ENCODE peak calls at places on chromosomes 4 and X, in eight cellular contexts. J is stomach, A is tibial artery, R is fibroblast of pulmonary artery, C is GM12864, V is WERI-Rb-1, L is WTC11, F is A549. K is an unnamed sample.
A peak's percentile ranks its signal among the peaks of the same experiment; 100 is the strongest.

GRCh38 chrX:102154900-102155805 is 624 bp downstream of the BEX5 start:
- DNase-seq in J (peak; percentile 25), A (no peak), R (no peak), C (no peak), V (no peak), L (no peak), F (no peak), K (no peak)

GRCh38 chr4:102593147-102593546 is 92.0 kb downstream of the NFKB1 start:
- DNase-seq in J (no peak), A (no peak), R (no peak), C (no peak), V (no peak), L (no peak), F (no peak), K (no peak)

GRCh38 chrX:141278306-141278705 is 36.0 kb upstream of the SPANXC start:
- DNase-seq in J (no peak), A (no peak), R (peak; percentile 35), C (no peak), V (peak; percentile 13), L (peak; percentile 7), F (no peak), K (no peak)

GRCh38 chrX:18252644-18253359 is 32.1 kb upstream of the BEND2 start:
- DNase-seq in J (no peak), A (no peak), R (peak; percentile 30), C (no peak), V (no peak), L (no peak), F (no peak), K (no peak)

GRCh38 chrX:85569691-85570090 is 190.2 kb upstream of the POF1B start:
- DNase-seq in J (no peak), A (no peak), R (no peak), C (no peak), V (no peak), L (no peak), F (no peak), K (no peak)

GRCh38 chrX:131264665-131265064 is 24.4 kb downstream of the IGSF1 start:
- DNase-seq in J (no peak), A (no peak), R (no peak), C (no peak), V (no peak), L (no peak), F (no peak), K (no peak)

GRCh38 chrX:48101443-48101842 is 29.0 kb upstream of the SPACA5B start:
- DNase-seq in J (no peak), A (no peak), R (no peak), C (no peak), V (no peak), L (no peak), F (no peak), K (no peak)

GRCh38 chrX:21745756-21746155 is 12.2 kb downstream of the SMPX start:
- DNase-seq in J (peak; percentile 36), A (no peak), R (peak; percentile 39), C (no peak), V (peak; percentile 51), L (peak; percentile 25), F (peak; percentile 8), K (no peak)

GRCh38 chrX:19776753-19777152 is 110.6 kb downstream of the SH3KBP1 start:
- DNase-seq in J (no peak), A (no peak), R (no peak), C (no peak), V (no peak), L (no peak), F (no peak), K (peak; percentile 32)

GRCh38 chrX:18654873-18655836 is 16.8 kb downstream of the RS1 start:
- DNase-seq in J (peak; percentile 28), A (no peak), R (peak; percentile 15), C (no peak), V (no peak), L (no peak), F (no peak), K (no peak)

GRCh38 chr4:80126435-80126834 is 53.4 kb upstream of the ANTXR2 start:
- DNase-seq in J (no peak), A (no peak), R (no peak), C (no peak), V (no peak), L (no peak), F (no peak), K (no peak)

GRCh38 chr4:137531951-137532868 is at the start of gene PCDH18:
- DNase-seq in J (peak; percentile 51), A (peak; percentile 97), R (peak; percentile 98), C (peak; percentile 2), V (no peak), L (peak; percentile 77), F (no peak), K (no peak)

GRCh38 chr4:85755285-85755684 is 280.3 kb downstream of the ARHGAP24 start:
- DNase-seq in J (no peak), A (no peak), R (no peak), C (no peak), V (no peak), L (no peak), F (no peak), K (no peak)

GRCh38 chrX:79084923-79085322 is 59.6 kb upstream of the GPR174 start:
- DNase-seq in J (no peak), A (no peak), R (no peak), C (no peak), V (no peak), L (no peak), F (no peak), K (no peak)

GRCh38 chr4:95693594-95693993 is 144.8 kb upstream of the UNC5C start:
- DNase-seq in J (no peak), A (no peak), R (peak; percentile 68), C (no peak), V (peak; percentile 20), L (peak; percentile 17), F (no peak), K (no peak)
- TF ChIP-seq CTCF in J (no peak), A (no peak), R (peak; percentile 54), C (peak; percentile 3), V (peak; percentile 43), L (no peak), F (no peak), K (no peak)

DNA sequence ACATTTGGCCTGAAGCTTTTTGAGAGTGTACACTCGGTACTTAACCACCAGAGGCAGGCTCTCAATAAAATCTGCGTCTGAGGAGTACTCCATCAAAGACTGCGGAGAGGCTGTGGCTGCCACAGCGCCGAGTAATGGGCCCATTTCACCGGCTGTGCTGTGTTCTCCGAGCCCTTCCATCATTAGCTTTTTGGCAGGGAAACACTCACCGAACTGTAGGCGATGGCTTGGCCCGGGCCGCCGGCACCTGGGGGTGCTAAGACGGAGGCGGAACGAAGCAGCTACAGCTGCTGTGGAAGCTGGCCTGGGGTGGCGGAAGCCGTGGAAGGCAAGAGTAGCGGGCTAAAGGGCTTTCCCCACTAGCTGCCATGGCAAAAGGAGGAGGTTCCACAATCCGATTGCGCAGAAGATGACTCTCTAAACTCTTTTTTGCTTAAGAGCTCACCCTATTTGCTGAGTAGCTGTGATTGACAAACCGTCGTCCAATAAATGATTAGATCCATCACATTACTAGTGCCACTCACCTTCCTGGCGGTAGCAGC is 48.5 kb upstream of the PABPC1L2A start:
- DNase-seq in J (no peak), A (no peak), R (no peak), C (no peak), V (no peak), L (peak; percentile 17), F (no peak), K (no peak)
- TF ChIP-seq CTCF in J (no peak), A (no peak), R (no peak), C (no peak), V (no peak), L (no peak), F (no peak), K (no peak)

DNA sequence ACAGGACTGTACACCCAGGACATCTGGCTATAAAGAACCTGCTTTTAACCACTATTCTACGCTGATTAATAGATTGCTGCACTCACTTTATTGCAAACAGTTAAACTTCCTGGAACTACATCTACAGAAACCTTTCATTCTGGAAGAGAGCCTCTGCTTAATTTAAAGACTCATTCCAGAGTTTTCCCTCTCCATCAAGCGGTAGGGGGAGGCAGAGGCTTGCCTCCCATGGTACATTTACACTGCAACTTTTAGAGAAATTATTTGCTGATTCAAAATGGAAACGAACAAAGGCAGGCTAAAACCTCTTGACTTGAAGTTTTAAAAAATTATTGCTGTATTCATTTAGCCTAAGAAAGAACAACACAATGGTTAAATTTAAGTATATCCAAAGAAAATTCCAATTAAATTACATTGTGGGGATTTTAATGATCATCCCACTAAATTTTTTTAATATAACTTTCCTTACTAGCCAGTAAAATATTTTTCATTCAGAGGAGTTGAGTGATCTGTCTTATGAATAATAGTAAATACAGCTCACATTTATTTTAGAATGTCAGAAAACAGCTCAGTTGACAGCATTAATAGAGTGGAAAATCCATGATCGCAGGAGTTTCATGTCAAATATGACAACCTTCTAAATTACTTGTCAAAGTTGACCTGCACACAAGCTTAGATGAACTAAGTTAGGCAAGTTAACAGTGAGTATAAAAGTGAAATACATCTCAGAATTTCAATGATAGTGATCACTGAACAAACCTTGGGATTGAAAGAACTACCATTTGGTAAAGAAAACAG is 46.3 kb upstream of the PCDH10 start:
- DNase-seq in J (no peak), A (no peak), R (peak; percentile 13), C (no peak), V (no peak), L (no peak), F (no peak), K (no peak)
- TF ChIP-seq CTCF in J (no peak), A (no peak), R (peak; percentile 42), C (no peak), V (no peak), L (no peak), F (no peak), K (no peak)

DNA sequence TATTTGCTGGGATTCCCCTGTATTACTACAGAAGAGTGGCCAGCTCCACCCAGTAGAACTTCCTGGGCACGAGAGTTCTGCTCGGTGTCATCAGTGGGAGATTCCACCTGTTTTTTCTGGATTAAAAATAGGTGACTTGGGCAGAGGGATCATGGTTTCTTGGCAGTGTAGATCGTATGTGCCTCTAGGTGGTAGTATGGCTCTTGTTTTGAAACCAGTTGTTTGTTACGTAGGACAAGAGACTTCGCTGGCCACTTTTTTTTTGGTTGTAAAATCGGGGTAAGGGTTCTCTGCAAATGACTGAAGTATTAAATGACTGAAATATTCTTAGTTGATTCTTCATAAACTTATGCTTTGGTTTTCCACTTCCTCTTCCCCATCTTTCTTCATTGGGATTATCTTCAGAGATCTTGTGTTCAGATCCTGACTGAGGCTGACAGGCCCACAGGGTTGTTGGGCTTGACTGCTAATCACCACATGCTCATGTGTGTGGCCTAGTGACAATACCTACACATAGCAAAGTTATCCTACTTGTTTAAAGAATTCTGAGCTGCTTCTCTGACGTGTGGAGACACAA is 43.8 kb upstream of the WDR1 start:
- DNase-seq in J (no peak), A (no peak), R (peak; percentile 79), C (no peak), V (peak; percentile 24), L (no peak), F (no peak), K (no peak)
- TF ChIP-seq CTCF in J (peak; percentile 34), A (no peak), R (peak; percentile 55), C (peak; percentile 21), V (peak; percentile 60), L (no peak), F (no peak), K (peak; percentile 11)

DNA sequence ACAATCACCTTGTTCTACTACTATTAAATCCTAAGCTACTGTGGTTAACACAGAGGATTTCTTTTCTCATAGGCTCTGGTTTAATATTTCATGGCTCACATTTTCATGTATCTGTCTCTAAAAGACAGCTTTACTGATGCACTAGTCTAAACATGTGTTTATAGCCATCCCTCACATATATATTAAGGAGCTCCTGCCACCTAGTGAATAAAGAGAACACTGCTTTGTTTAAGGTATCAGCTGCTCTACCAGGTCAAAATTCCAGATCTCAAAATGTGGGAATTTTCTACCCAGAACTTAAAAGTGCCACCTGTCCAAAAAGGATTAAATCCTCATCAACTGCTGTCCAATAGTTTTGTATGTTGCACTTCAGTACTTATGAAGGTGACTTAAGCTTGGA is 188.5 kb upstream of the TEX13C start:
- DNase-seq in J (no peak), A (no peak), R (no peak), C (no peak), V (no peak), L (no peak), F (no peak), K (no peak)
- TF ChIP-seq CTCF in J (no peak), A (no peak), R (no peak), C (no peak), V (no peak), L (no peak), F (peak; percentile 35), K (peak; percentile 18)

K was measured in GM06990.